ENCODE peak calls at places on chromosomes 3 and 15, in six cellular contexts. R is IMR-90; O is A549; F is activated CD8-positive, alpha-beta memory T cell treated with anti-CD3 and anti-CD28 coated beads, Interleukin-2, amount 50 U/mL, for 48 hours; B is AG08395; K is psoas muscle. A is an unnamed sample.

GRCh38 chr15:78988361-78988911 is 43.6 kb upstream of the CTSH start:
- DNase-seq in R (peak; percentile 99), O (peak; percentile 95), F (no peak), B (peak; percentile 98), K (peak; percentile 68), A (no peak)

GRCh38 chr3:139759470-139759869 is 81.7 kb upstream of the NMNAT3 start:
- DNase-seq in R (no peak), O (no peak), F (no peak), B (no peak), K (no peak), A (no peak)

GRCh38 chr3:120420855-120421570 is 29.8 kb downstream of the FSTL1 start:
- DNase-seq in R (peak; percentile 75), O (no peak), F (no peak), B (peak; percentile 64), K (no peak), A (no peak)

GRCh38 chr3:129278970-129279906 is 568 bp downstream of the HMCES start:
- DNase-seq in R (peak; percentile 67), O (peak; percentile 22), F (peak; percentile 81), B (peak; percentile 32), K (peak; percentile 67), A (peak; percentile 12)

GRCh38 chr15:68126415-68126814 is 72.3 kb downstream of the PIAS1 start:
- DNase-seq in R (no peak), O (no peak), F (no peak), B (no peak), K (peak; percentile 55), A (no peak)

GRCh38 chr15:50873935-50874353 is 34.5 kb upstream of the AP4E1 start:
- DNase-seq in R (no peak), O (no peak), F (no peak), B (no peak), K (no peak), A (no peak)

GRCh38 chr3:112582242-112582874 is 20.5 kb downstream of the SLC35A5 start:
- DNase-seq in R (peak; percentile 80), O (no peak), F (no peak), B (peak; percentile 41), K (no peak), A (no peak)

GRCh38 chr15:90325677-90326200 is 26.3 kb upstream of the ZNF774 start:
- DNase-seq in R (no peak), O (no peak), F (peak; percentile 25), B (no peak), K (no peak), A (no peak)

GRCh38 chr3:12178091-12178820 is 19.5 kb upstream of the TIMP4 start:
- DNase-seq in R (peak; percentile 58), O (no peak), F (no peak), B (peak; percentile 60), K (peak; percentile 74), A (no peak)

GRCh38 chr3:130258532-130258952 is 86.9 kb upstream of the COL6A5 start:
- DNase-seq in R (no peak), O (no peak), F (no peak), B (peak; percentile 50), K (no peak), A (no peak)

GRCh38 chr3:48655586-48655985 is 7.1 kb downstream of the CELSR3 start:
- DNase-seq in R (no peak), O (no peak), F (no peak), B (no peak), K (no peak), A (no peak)

GRCh38 chr3:38651153-38651789 is 1.8 kb upstream of the SCN5A start:
- DNase-seq in R (peak; percentile 52), O (peak; percentile 61), F (peak; percentile 85), B (peak; percentile 72), K (peak; percentile 80), A (peak; percentile 51)

GRCh38 chr3:53612508-53612907 is 118.1 kb downstream of the CACNA1D start:
- DNase-seq in R (no peak), O (no peak), F (no peak), B (no peak), K (no peak), A (no peak)

GRCh38 chr3:196694941-196695848 is 16.9 kb downstream of the CEP19 start:
- DNase-seq in R (no peak), O (no peak), F (peak; percentile 71), B (no peak), K (no peak), A (no peak)

GRCh38 chr3:118128886-118129285 is 905.8 kb downstream of the IGSF11 start:
- DNase-seq in R (peak; percentile 86), O (no peak), F (no peak), B (no peak), K (no peak), A (no peak)

GRCh38 chr3:13865581-13866405 is 14.1 kb downstream of the WNT7A start:
- DNase-seq in R (no peak), O (no peak), F (no peak), B (no peak), K (no peak), A (no peak)

GRCh38 chr15:100559330-100559729 is 30.6 kb upstream of the CERS3 start:
- DNase-seq in R (peak; percentile 81), O (no peak), F (no peak), B (peak; percentile 74), K (peak; percentile 71), A (no peak)

GRCh38 chr3:36175113-36175812 is 205.0 kb upstream of the STAC start:
- DNase-seq in R (no peak), O (no peak), F (no peak), B (no peak), K (no peak), A (no peak)

GRCh38 chr15:49468440-49468839 is 45.4 kb downstream of the FGF7 start:
- DNase-seq in R (peak; percentile 51), O (no peak), F (no peak), B (peak; percentile 47), K (no peak), A (no peak)

GRCh38 chr3:34676431-34676830 is 878.0 kb downstream of the PDCD6IP start:
- DNase-seq in R (no peak), O (no peak), F (no peak), B (no peak), K (no peak), A (no peak)

GRCh38 chr3:6516143-6516542 is 344.8 kb upstream of the GRM7 start:
- DNase-seq in R (no peak), O (no peak), F (no peak), B (no peak), K (no peak), A (no peak)

GRCh38 chr3:42829628-42830436 is 20.6 kb downstream of the ACKR2 start:
- DNase-seq in R (no peak), O (no peak), F (no peak), B (no peak), K (no peak), A (no peak)

GRCh38 chr3:197713477-197713822 is 23.3 kb downstream of the RUBCN start:
- DNase-seq in R (no peak), O (no peak), F (no peak), B (no peak), K (peak; percentile 59), A (no peak)

GRCh38 chr15:82936966-82937647 is 15.4 kb downstream of the HOMER2 start:
- DNase-seq in R (peak; percentile 6), O (peak; percentile 57), F (no peak), B (peak; percentile 68), K (peak; percentile 74), A (no peak)

GRCh38 chr3:22492342-22492741 is 710.8 kb upstream of the UBE2E2 start:
- DNase-seq in R (no peak), O (no peak), F (no peak), B (no peak), K (no peak), A (no peak)

GRCh38 chr3:161890147-161890625 is 393.6 kb downstream of the OTOL1 start:
- DNase-seq in R (peak; percentile 95), O (peak; percentile 31), F (no peak), B (peak; percentile 84), K (no peak), A (no peak)

GRCh38 chr3:5133689-5134088 is 11.6 kb downstream of the ARL8B start:
- DNase-seq in R (no peak), O (no peak), F (no peak), B (no peak), K (no peak), A (no peak)

GRCh38 chr3:194382196-194382891 is 12.8 kb upstream of the LRRC15 start:
- DNase-seq in R (no peak), O (no peak), F (no peak), B (no peak), K (no peak), A (no peak)

GRCh38 chr3:186520957-186521842 is 23.0 kb downstream of the CRYGS start:
- DNase-seq in R (no peak), O (no peak), F (peak; percentile 76), B (no peak), K (no peak), A (no peak)

GRCh38 chr3:145898487-145898886 is 262.5 kb downstream of the PLOD2 start:
- DNase-seq in R (no peak), O (no peak), F (no peak), B (peak; percentile 6), K (no peak), A (no peak)

GRCh38 chr3:198027045-198027798 is 67.2 kb downstream of the LMLN start:
- DNase-seq in R (no peak), O (no peak), F (no peak), B (no peak), K (no peak), A (no peak)

GRCh38 chr3:17027344-17027743 is 142.6 kb downstream of the PLCL2 start:
- DNase-seq in R (no peak), O (no peak), F (no peak), B (no peak), K (no peak), A (no peak)

GRCh38 chr3:29922990-29923746 is 642.3 kb downstream of the RBMS3 start:
- DNase-seq in R (peak; percentile 95), O (no peak), F (no peak), B (peak; percentile 73), K (no peak), A (no peak)

GRCh38 chr3:63872135-63872924 is 8.7 kb downstream of the ATXN7 start:
- DNase-seq in R (peak; percentile 92), O (no peak), F (no peak), B (peak; percentile 83), K (no peak), A (no peak)

GRCh38 chr15:67067930-67068542 is 2.6 kb downstream of the SMAD3 start:
- DNase-seq in R (peak; percentile 32), O (no peak), F (no peak), B (no peak), K (no peak), A (no peak)